ENCODE peak calls at places on chromosomes 3 and 15, in nine cellular contexts. One of them, this sample, is unnamed.

GRCh38 chr3:194083253-194084224 is 52.4 kb upstream of the HES1 start:
- DNase-seq in GM12864: no peak
- DNase-seq in foreskin fibroblast: no peak
- DNase-seq in glomerular endothelial cell: no peak
- DNase-seq in hippocampal formation: no peak
- DNase-seq in iris pigment epithelial cell: no peak
- DNase-seq in HFF-Myc: no peak
- DNase-seq in cardiac muscle cell: no peak
- DNase-seq in GM13977: no peak
- DNase-seq in this sample: peak; percentile 67

GRCh38 chr3:34011171-34012101 is 213.0 kb downstream of the PDCD6IP start:
- DNase-seq in HFF-Myc: peak; percentile 15
- DNase-seq in GM13977: peak; percentile 19
- DNase-seq in hippocampal formation: no peak
- DNase-seq in glomerular endothelial cell: no peak
- DNase-seq in foreskin fibroblast: peak; percentile 65
- DNase-seq in GM12864: no peak
- DNase-seq in iris pigment epithelial cell: peak; percentile 49
- DNase-seq in cardiac muscle cell: no peak
- DNase-seq in this sample: peak; percentile 59

GRCh38 chr3:138942861-138943623 is 3.9 kb downstream of the FOXL2 start:
- DNase-seq in cardiac muscle cell: no peak
- DNase-seq in iris pigment epithelial cell: no peak
- DNase-seq in glomerular endothelial cell: no peak
- DNase-seq in hippocampal formation: no peak
- DNase-seq in GM13977: no peak
- DNase-seq in foreskin fibroblast: no peak
- DNase-seq in GM12864: no peak
- DNase-seq in HFF-Myc: no peak
- DNase-seq in this sample: peak; percentile 45

GRCh38 chr3:126127904-126128303 is 44.0 kb upstream of the SLC41A3 start:
- DNase-seq in hippocampal formation: no peak
- DNase-seq in glomerular endothelial cell: no peak
- DNase-seq in foreskin fibroblast: no peak
- DNase-seq in GM13977: no peak
- DNase-seq in GM12864: no peak
- DNase-seq in iris pigment epithelial cell: no peak
- DNase-seq in HFF-Myc: no peak
- DNase-seq in cardiac muscle cell: no peak
- DNase-seq in this sample: no peak

GRCh38 chr3:184361932-184362667 is 590 bp downstream of the POLR2H start:
- DNase-seq in GM13977: peak; percentile 70
- DNase-seq in iris pigment epithelial cell: peak; percentile 61
- DNase-seq in cardiac muscle cell: peak; percentile 62
- DNase-seq in hippocampal formation: peak; percentile 82
- DNase-seq in foreskin fibroblast: peak; percentile 84
- DNase-seq in GM12864: no peak
- DNase-seq in HFF-Myc: no peak
- DNase-seq in glomerular endothelial cell: no peak
- DNase-seq in this sample: peak; percentile 73

GRCh38 chr15:70964686-70965085 is 72.1 kb downstream of the LRRC49 start:
- DNase-seq in GM13977: no peak
- DNase-seq in GM12864: no peak
- DNase-seq in cardiac muscle cell: no peak
- DNase-seq in hippocampal formation: no peak
- DNase-seq in HFF-Myc: no peak
- DNase-seq in foreskin fibroblast: no peak
- DNase-seq in iris pigment epithelial cell: no peak
- DNase-seq in glomerular endothelial cell: no peak
- DNase-seq in this sample: no peak

GRCh38 chr15:88894819-88895767 is at the start of gene HAPLN3:
- DNase-seq in GM13977: peak; percentile 77
- DNase-seq in foreskin fibroblast: peak; percentile 73
- DNase-seq in glomerular endothelial cell: no peak
- DNase-seq in hippocampal formation: no peak
- DNase-seq in GM12864: no peak
- DNase-seq in HFF-Myc: no peak
- DNase-seq in cardiac muscle cell: peak; percentile 59
- DNase-seq in iris pigment epithelial cell: peak; percentile 50
- DNase-seq in this sample: peak; percentile 57

GRCh38 chr15:30043211-30043655 is 39.5 kb upstream of the GOLGA8J start:
- DNase-seq in cardiac muscle cell: peak; percentile 32
- DNase-seq in glomerular endothelial cell: no peak
- DNase-seq in GM12864: no peak
- DNase-seq in hippocampal formation: peak; percentile 87
- DNase-seq in HFF-Myc: no peak
- DNase-seq in GM13977: no peak
- DNase-seq in foreskin fibroblast: peak; percentile 41
- DNase-seq in iris pigment epithelial cell: peak; percentile 56
- DNase-seq in this sample: no peak

GRCh38 chr3:45104715-45105711 is 41.2 kb downstream of the CDCP1 start:
- DNase-seq in cardiac muscle cell: peak; percentile 61
- DNase-seq in glomerular endothelial cell: no peak
- DNase-seq in HFF-Myc: peak; percentile 88
- DNase-seq in GM12864: no peak
- DNase-seq in GM13977: no peak
- DNase-seq in hippocampal formation: no peak
- DNase-seq in foreskin fibroblast: peak; percentile 88
- DNase-seq in iris pigment epithelial cell: peak; percentile 64
- DNase-seq in this sample: no peak

GRCh38 chr3:64361962-64362735 is 136.9 kb upstream of the PRICKLE2 start:
- DNase-seq in glomerular endothelial cell: no peak
- DNase-seq in GM12864: no peak
- DNase-seq in foreskin fibroblast: no peak
- DNase-seq in cardiac muscle cell: peak; percentile 61
- DNase-seq in GM13977: no peak
- DNase-seq in hippocampal formation: no peak
- DNase-seq in iris pigment epithelial cell: no peak
- DNase-seq in HFF-Myc: no peak
- DNase-seq in this sample: no peak

GRCh38 chr3:45417949-45418847 is 29.8 kb downstream of the LARS2 start:
- DNase-seq in cardiac muscle cell: no peak
- DNase-seq in foreskin fibroblast: no peak
- DNase-seq in HFF-Myc: no peak
- DNase-seq in GM12864: no peak
- DNase-seq in hippocampal formation: no peak
- DNase-seq in GM13977: no peak
- DNase-seq in iris pigment epithelial cell: peak; percentile 28
- DNase-seq in glomerular endothelial cell: no peak
- DNase-seq in this sample: no peak

GRCh38 chr15:76201536-76202255 is 109.6 kb downstream of the ETFA start:
- DNase-seq in GM12864: no peak
- DNase-seq in foreskin fibroblast: no peak
- DNase-seq in hippocampal formation: no peak
- DNase-seq in HFF-Myc: no peak
- DNase-seq in iris pigment epithelial cell: no peak
- DNase-seq in GM13977: no peak
- DNase-seq in cardiac muscle cell: no peak
- DNase-seq in glomerular endothelial cell: no peak
- DNase-seq in this sample: no peak

GRCh38 chr3:106734712-106735111 is 642.5 kb upstream of the CCDC54 start:
- DNase-seq in HFF-Myc: no peak
- DNase-seq in cardiac muscle cell: no peak
- DNase-seq in GM12864: no peak
- DNase-seq in foreskin fibroblast: no peak
- DNase-seq in glomerular endothelial cell: no peak
- DNase-seq in GM13977: no peak
- DNase-seq in iris pigment epithelial cell: no peak
- DNase-seq in hippocampal formation: no peak
- DNase-seq in this sample: no peak

GRCh38 chr15:72967397-72967796 is 84.9 kb upstream of the NEO1 start:
- DNase-seq in HFF-Myc: no peak
- DNase-seq in GM13977: no peak
- DNase-seq in foreskin fibroblast: no peak
- DNase-seq in cardiac muscle cell: no peak
- DNase-seq in glomerular endothelial cell: no peak
- DNase-seq in hippocampal formation: no peak
- DNase-seq in iris pigment epithelial cell: no peak
- DNase-seq in GM12864: no peak
- DNase-seq in this sample: no peak

GRCh38 chr3:11498646-11499045 is 145.1 kb downstream of the VGLL4 start:
- DNase-seq in iris pigment epithelial cell: peak; percentile 74
- DNase-seq in foreskin fibroblast: peak; percentile 75
- DNase-seq in hippocampal formation: no peak
- DNase-seq in glomerular endothelial cell: no peak
- DNase-seq in GM12864: no peak
- DNase-seq in HFF-Myc: no peak
- DNase-seq in cardiac muscle cell: peak; percentile 90
- DNase-seq in GM13977: no peak
- DNase-seq in this sample: no peak

GRCh38 chr3:56985460-56986327 is 74.8 kb upstream of the SPATA12 start:
- DNase-seq in iris pigment epithelial cell: no peak
- DNase-seq in GM12864: no peak
- DNase-seq in glomerular endothelial cell: no peak
- DNase-seq in hippocampal formation: no peak
- DNase-seq in cardiac muscle cell: peak; percentile 53
- DNase-seq in HFF-Myc: peak; percentile 62
- DNase-seq in foreskin fibroblast: peak; percentile 87
- DNase-seq in GM13977: no peak
- DNase-seq in this sample: no peak

GRCh38 chr3:29972594-29972993 is 633.8 kb upstream of the TGFBR2 start:
- DNase-seq in foreskin fibroblast: peak; percentile 37
- DNase-seq in GM12864: no peak
- DNase-seq in HFF-Myc: no peak
- DNase-seq in cardiac muscle cell: peak; percentile 95
- DNase-seq in GM13977: no peak
- DNase-seq in iris pigment epithelial cell: peak; percentile 95
- DNase-seq in hippocampal formation: no peak
- DNase-seq in glomerular endothelial cell: no peak
- DNase-seq in this sample: no peak

GRCh38 chr3:166013073-166013679 is 176.0 kb upstream of the BCHE start:
- DNase-seq in foreskin fibroblast: peak; percentile 4
- DNase-seq in hippocampal formation: no peak
- DNase-seq in GM12864: no peak
- DNase-seq in HFF-Myc: no peak
- DNase-seq in GM13977: peak; percentile 5
- DNase-seq in glomerular endothelial cell: peak; percentile 23
- DNase-seq in cardiac muscle cell: peak; percentile 27
- DNase-seq in iris pigment epithelial cell: peak; percentile 27
- DNase-seq in this sample: peak; percentile 8

GRCh38 chr3:177553586-177553985 is 356.3 kb upstream of the TBL1XR1 start:
- DNase-seq in iris pigment epithelial cell: no peak
- DNase-seq in cardiac muscle cell: no peak
- DNase-seq in GM12864: no peak
- DNase-seq in foreskin fibroblast: no peak
- DNase-seq in HFF-Myc: no peak
- DNase-seq in hippocampal formation: peak; percentile 16
- DNase-seq in glomerular endothelial cell: no peak
- DNase-seq in GM13977: no peak
- DNase-seq in this sample: no peak

GRCh38 chr3:67614195-67614594 is 40.2 kb downstream of the SUCLG2 start:
- DNase-seq in HFF-Myc: no peak
- DNase-seq in cardiac muscle cell: no peak
- DNase-seq in hippocampal formation: no peak
- DNase-seq in GM13977: no peak
- DNase-seq in glomerular endothelial cell: no peak
- DNase-seq in foreskin fibroblast: no peak
- DNase-seq in iris pigment epithelial cell: no peak
- DNase-seq in GM12864: no peak
- DNase-seq in this sample: no peak

GRCh38 chr3:115595611-115596010 is 27.7 kb upstream of the GAP43 start:
- DNase-seq in cardiac muscle cell: peak; percentile 14
- DNase-seq in GM13977: no peak
- DNase-seq in foreskin fibroblast: peak; percentile 39
- DNase-seq in GM12864: no peak
- DNase-seq in glomerular endothelial cell: no peak
- DNase-seq in hippocampal formation: no peak
- DNase-seq in HFF-Myc: no peak
- DNase-seq in iris pigment epithelial cell: peak; percentile 73
- DNase-seq in this sample: peak; percentile 4

GRCh38 chr15:78049691-78050440 is 27.6 kb downstream of the TBC1D2B start:
- DNase-seq in hippocampal formation: peak; percentile 28
- DNase-seq in cardiac muscle cell: peak; percentile 67
- DNase-seq in HFF-Myc: no peak
- DNase-seq in GM13977: peak; percentile 62
- DNase-seq in GM12864: peak; percentile 70
- DNase-seq in foreskin fibroblast: peak; percentile 94
- DNase-seq in iris pigment epithelial cell: peak; percentile 88
- DNase-seq in glomerular endothelial cell: no peak
- DNase-seq in this sample: no peak

GRCh38 chr3:189494632-189495031 is 136.6 kb upstream of the TP63 start:
- DNase-seq in hippocampal formation: no peak
- DNase-seq in iris pigment epithelial cell: no peak
- DNase-seq in GM13977: no peak
- DNase-seq in GM12864: no peak
- DNase-seq in glomerular endothelial cell: no peak
- DNase-seq in foreskin fibroblast: no peak
- DNase-seq in cardiac muscle cell: no peak
- DNase-seq in HFF-Myc: no peak
- DNase-seq in this sample: no peak

GRCh38 chr3:124497487-124497886 is 232.8 kb upstream of the UMPS start:
- DNase-seq in cardiac muscle cell: no peak
- DNase-seq in GM13977: no peak
- DNase-seq in glomerular endothelial cell: no peak
- DNase-seq in iris pigment epithelial cell: no peak
- DNase-seq in HFF-Myc: no peak
- DNase-seq in foreskin fibroblast: no peak
- DNase-seq in GM12864: no peak
- DNase-seq in hippocampal formation: no peak
- DNase-seq in this sample: no peak

GRCh38 chr15:88108991-88109390 is 147.5 kb downstream of the NTRK3 start:
- DNase-seq in HFF-Myc: no peak
- DNase-seq in hippocampal formation: no peak
- DNase-seq in GM12864: no peak
- DNase-seq in glomerular endothelial cell: no peak
- DNase-seq in cardiac muscle cell: no peak
- DNase-seq in GM13977: no peak
- DNase-seq in iris pigment epithelial cell: no peak
- DNase-seq in foreskin fibroblast: no peak
- DNase-seq in this sample: no peak

GRCh38 chr3:177832862-177833261 is 635.6 kb upstream of the TBL1XR1 start:
- DNase-seq in iris pigment epithelial cell: peak; percentile 62
- DNase-seq in foreskin fibroblast: peak; percentile 40
- DNase-seq in GM12864: no peak
- DNase-seq in cardiac muscle cell: peak; percentile 60
- DNase-seq in hippocampal formation: peak; percentile 71
- DNase-seq in glomerular endothelial cell: no peak
- DNase-seq in GM13977: no peak
- DNase-seq in HFF-Myc: no peak
- DNase-seq in this sample: no peak

This sample was measured in K562.